ENCODE peak calls at places on chromosomes 13 and 19, in four cellular contexts. G is stimulated activated CD8-positive, alpha-beta memory T cell treated with anti-CD3 and anti-CD28 coated beads, Interleukin-2, amount 100 ng/mL, for 1 hour; M is body of pancreas; H is lung microvascular endothelial cell. E is an unnamed sample.

GRCh38 chr13:97496511-97496910 is 62.5 kb downstream of the RAP2A start:
- DNase-seq in G (no peak), M (no peak), H (no peak), E (peak)

GRCh38 chr19:33239223-33239975 is 13.7 kb upstream of the SLC7A10 start:
- DNase-seq in G (no peak), M (no peak), H (no peak), E (no peak)

GRCh38 chr13:38180100-38180499 is 169.6 kb upstream of the UFM1 start:
- DNase-seq in G (no peak), M (no peak), H (peak), E (peak)

GRCh38 chr19:44731081-44731480 is 17.4 kb upstream of the BCL3 start:
- DNase-seq in G (no peak), M (no peak), H (no peak), E (no peak)

GRCh38 chr13:23434431-23434830 is 929 bp upstream of the SACS start:
- DNase-seq in G (no peak), M (no peak), H (no peak), E (no peak)

GRCh38 chr13:50230365-50230978 is 215.2 kb downstream of the KCNRG start:
- DNase-seq in G (no peak), M (no peak), H (no peak), E (no peak)

GRCh38 chr19:30036154-30037129 is 94.4 kb downstream of the URI1 start:
- DNase-seq in G (no peak), M (no peak), H (no peak), E (no peak)

GRCh38 chr13:96994030-96994848 is at the start of gene OXGR1:
- DNase-seq in G (no peak), M (peak), H (no peak), E (peak)

GRCh38 chr13:20197361-20197834 is 4.7 kb upstream of the GJB2 start:
- DNase-seq in G (no peak), M (peak), H (peak), E (peak)

GRCh38 chr13:102643656-102644055 is 46.9 kb downstream of the TPP2 start:
- DNase-seq in G (no peak), M (no peak), H (no peak), E (no peak)

GRCh38 chr13:28455580-28456194 is 39.2 kb downstream of the FLT1 start:
- DNase-seq in G (no peak), M (no peak), H (no peak), E (no peak)

GRCh38 chr13:52665325-52665724 is 12.7 kb downstream of the SUGT1 start:
- DNase-seq in G (no peak), M (no peak), H (peak), E (peak)